ENCODE peak calls at places on chromosome 22, in four cellular contexts. W is CD8-positive, alpha-beta T cell; L is Caco-2; Y is body of pancreas. O is an unnamed sample.

GRCh38 chr22:37484115-37485005 is 1.8 kb downstream of the MFNG start:
- DNase-seq in Y (peak), L (no peak), W (peak), O (no peak)

GRCh38 chr22:41526802-41527799 is 17.2 kb downstream of the POLR3H start:
- DNase-seq in L (peak), Y (peak), W (peak), O (peak)

GRCh38 chr22:48121984-48122383 is 1359.5 kb downstream of the TBC1D22A start:
- DNase-seq in L (no peak), Y (no peak), W (no peak), O (no peak)

GRCh38 chr22:22878801-22879674 is 8.6 kb upstream of the IGLL5 start:
- DNase-seq in W (no peak), L (no peak), Y (no peak), O (no peak)

GRCh38 chr22:47299879-47300697 is 537.6 kb downstream of the TBC1D22A start:
- DNase-seq in Y (no peak), W (no peak), L (no peak), O (no peak)

GRCh38 chr22:42770941-42771647 is 50.4 kb upstream of the A4GALT start:
- DNase-seq in W (no peak), Y (no peak), L (no peak), O (no peak)

GRCh38 chr22:43312608-43313007 is 30.6 kb downstream of the SCUBE1 start:
- DNase-seq in L (no peak), W (no peak), Y (no peak), O (no peak)

GRCh38 chr22:36221799-36222751 is 17.3 kb downstream of the APOL2 start:
- DNase-seq in W (no peak), Y (peak), L (peak), O (peak)

GRCh38 chr22:23938328-23939016 is 22.5 kb downstream of the GSTT2B start:
- DNase-seq in W (no peak), L (peak), Y (no peak), O (no peak)

DNA sequence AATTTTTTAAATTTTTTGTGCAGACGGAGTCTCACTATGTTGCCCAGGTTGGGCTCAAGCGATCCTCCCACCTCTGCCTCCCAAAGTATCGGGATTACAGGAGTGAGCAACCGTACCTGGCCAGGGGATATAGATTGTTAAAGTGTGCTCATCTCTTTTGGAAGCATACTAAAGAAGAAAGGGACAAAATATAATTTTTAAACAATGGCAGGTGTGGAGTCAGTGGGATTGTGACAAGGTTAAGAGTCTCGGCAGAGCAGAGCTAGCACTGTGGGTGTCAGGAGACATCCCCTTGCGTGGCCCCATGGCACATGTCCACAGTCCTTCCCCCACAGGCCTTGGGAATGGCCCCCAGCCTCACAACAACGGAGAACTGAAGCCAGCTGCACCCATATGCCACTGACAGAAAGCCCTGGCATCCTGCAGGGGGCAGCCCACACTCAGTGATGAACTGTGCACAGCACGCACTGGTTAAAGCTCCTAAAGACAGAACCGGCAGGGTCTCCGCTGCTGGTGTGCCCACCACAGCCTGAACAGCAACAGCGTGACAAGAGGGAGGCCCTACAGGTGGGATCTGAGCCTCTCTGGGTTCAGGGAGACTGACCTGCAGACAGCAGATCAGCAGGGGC is 29.9 kb downstream of the SERPIND1 start:
- DNase-seq in L (peak), W (peak), Y (peak), O (peak)
- TF ChIP-seq CTCF in L (peak), W (no peak), Y (peak), O (peak)

DNA sequence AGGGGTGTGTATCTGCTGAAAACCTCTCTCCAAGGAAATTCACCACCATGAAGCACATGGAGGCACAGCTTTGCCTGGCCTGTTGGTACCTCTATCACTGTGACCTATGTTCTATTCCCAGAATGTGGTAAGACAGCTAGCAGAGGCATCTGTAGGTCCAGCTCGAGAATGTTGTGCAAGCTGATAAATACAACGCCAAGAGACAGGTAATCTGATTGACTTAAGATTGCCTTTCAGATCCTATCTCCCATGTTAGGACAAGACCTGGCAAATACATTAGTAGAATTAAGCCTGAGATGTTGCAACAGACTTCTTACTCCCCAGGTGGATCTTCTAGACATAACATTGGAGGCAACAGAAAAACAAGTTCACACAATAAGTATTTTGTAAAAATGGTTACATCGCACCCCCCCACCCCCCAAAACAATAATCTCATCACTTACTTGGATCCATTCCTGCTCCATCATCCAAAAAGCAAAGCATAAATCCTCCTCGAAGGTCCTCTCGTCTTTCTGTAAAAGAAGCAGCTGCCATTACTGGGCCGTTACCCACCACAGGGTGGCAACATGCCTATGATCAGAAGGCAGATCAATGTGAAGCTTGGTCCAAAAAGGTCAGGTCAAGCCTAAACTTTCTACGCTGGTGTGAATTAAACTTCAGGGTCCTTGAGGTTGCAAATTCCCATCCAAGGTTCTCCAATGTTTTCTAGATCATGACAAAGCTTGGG is 18.5 kb downstream of the MORC2 start:
- DNase-seq in L (no peak), W (no peak), Y (no peak), O (no peak)
- TF ChIP-seq CTCF in L (no peak), W (no peak), Y (no peak), O (no peak)

GRCh38 chr22:17748555-17749353 is 25.5 kb downstream of the BID start:
- DNase-seq in W (no peak), Y (no peak), L (no peak), O (no peak)
- TF ChIP-seq CTCF in W (no peak), Y (no peak), L (no peak), O (no peak)

GRCh38 chr22:30420401-30421178 is 5.0 kb upstream of the MTFP1 start:
- DNase-seq in Y (no peak), L (no peak), W (no peak), O (peak)
- TF ChIP-seq CTCF in Y (no peak), L (no peak), W (no peak), O (no peak)

GRCh38 chr22:40347300-40347699 is 1.0 kb downstream of the ADSL start:
- DNase-seq in L (no peak), W (no peak), Y (no peak), O (no peak)

GRCh38 chr22:40345271-40345670 is 1.0 kb upstream of the ADSL start:
- DNase-seq in L (no peak), W (no peak), Y (no peak), O (peak)

GRCh38 chr22:40348025-40348658 is 1.8 kb downstream of the ADSL start:
- DNase-seq in W (peak), L (peak), Y (peak), O (peak)

GRCh38 chr22:40345801-40346177 is 511 bp upstream of the ADSL start:
- DNase-seq in Y (no peak), W (no peak), L (peak), O (peak)

DNA sequence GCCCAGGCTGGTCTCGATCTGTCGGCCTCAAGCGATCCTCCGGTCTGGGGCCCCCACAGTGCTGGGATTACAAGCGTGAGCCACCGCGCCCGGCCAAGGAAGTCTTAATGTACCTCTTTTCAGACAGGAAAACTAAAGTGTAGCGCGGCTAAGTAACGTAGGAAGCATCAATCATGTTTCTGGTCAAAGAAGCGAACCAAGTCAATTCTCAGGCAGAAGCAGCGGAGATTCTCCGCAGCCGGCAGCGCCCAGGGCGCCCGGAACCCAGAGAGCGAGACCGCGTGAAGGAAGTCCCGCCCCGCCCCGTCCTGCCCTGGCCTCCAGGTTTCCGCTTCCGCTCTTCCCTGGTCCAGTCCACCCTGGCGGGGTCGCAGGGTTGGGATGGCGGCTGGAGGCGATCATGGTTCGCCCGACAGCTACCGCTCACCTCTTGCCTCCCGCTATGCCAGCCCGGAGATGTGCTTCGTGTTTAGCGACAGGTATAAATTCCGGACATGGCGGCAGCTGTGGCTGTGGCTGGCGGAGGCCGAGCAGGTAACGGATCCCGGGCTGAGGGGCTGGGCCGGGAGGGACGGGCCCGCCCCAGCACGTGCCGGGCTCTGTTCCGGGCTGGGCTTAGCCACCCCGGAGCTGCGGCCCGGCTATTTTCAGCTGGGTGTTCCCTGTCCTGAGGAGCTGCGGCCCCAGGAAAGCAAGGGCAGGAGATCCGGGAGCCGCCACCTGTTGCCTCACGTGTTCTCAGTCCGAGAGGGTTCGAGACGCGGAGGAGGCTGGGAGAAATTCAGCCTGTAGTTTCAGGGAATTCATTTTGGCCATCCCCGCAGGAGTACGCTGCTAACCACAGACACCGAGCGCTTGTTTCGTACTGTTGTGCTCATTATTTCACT is at the start of gene ADSL:
- DNase-seq in W (peak), L (peak), Y (peak), O (peak)
- TF ChIP-seq CTCF in W (no peak), L (no peak), Y (no peak), O (no peak)

GRCh38 chr22:20430641-20431519 is 6.7 kb downstream of the SCARF2 start:
- DNase-seq in W (peak), Y (peak), L (peak), O (no peak)
- TF ChIP-seq CTCF in W (peak), Y (peak), L (peak), O (no peak)

O was measured in MCF 10A.